ENCODE peak calls at places on chromosomes 13 and 19, in four cellular contexts. V, T, S and U are unnamed samples. For H3K36me3, the result is how much of the 10 kb centered on the place peaks cover.

GRCh38 chr13:33409673-33410072 is 124.1 kb upstream of the STARD13 start:
- DNase-seq in V (no peak), T (no peak), S (no peak), U (no peak)

GRCh38 chr13:70249332-70250064 is 141.2 kb upstream of the KLHL1 start:
- DNase-seq in V (no peak), T (peak), S (no peak), U (no peak)

GRCh38 chr19:29878973-29879654 is 62.9 kb upstream of the URI1 start:
- DNase-seq in V (no peak), T (peak), S (no peak), U (peak)

GRCh38 chr13:42816538-42816937 is 35.2 kb downstream of the FAM216B start:
- DNase-seq in V (no peak), T (no peak), S (no peak), U (no peak)

GRCh38 chr19:5186293-5187050 is 154.1 kb downstream of the PTPRS start:
- DNase-seq in V (no peak), T (no peak), S (no peak), U (no peak)

GRCh38 chr13:98900442-98900841 is 77.4 kb downstream of the DOCK9 start:
- DNase-seq in V (no peak), T (no peak), S (no peak), U (no peak)

GRCh38 chr13:109628251-109628699 is 158.1 kb downstream of the IRS2 start:
- DNase-seq in V (no peak), T (no peak), S (no peak), U (no peak)

GRCh38 chr13:41064493-41064892 is 3.2 kb downstream of the WBP4 start:
- DNase-seq in V (no peak), T (no peak), S (no peak), U (no peak)

DNA sequence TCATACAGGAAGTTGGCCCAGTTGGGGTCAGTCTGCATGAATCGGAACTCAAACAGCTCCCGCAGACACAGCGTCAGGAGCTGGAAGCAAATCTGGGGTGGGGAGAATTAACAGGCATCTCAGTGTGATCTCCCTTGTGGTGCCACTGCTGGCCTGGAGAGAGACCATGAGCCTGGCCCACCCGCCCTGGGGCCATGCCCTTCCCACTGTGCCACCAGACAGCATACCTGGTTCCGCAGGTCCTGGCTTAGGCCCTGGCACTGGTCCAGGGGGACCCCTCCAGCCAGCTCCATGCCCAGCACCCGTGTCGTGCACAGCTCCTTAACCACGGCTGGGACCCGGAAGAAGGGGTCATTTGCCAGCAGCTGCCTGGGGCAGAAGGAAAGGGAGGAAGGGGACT is 9.6 kb upstream of the NUMBL start:
- DNase-seq in V (no peak), T (no peak), S (no peak), U (peak)
- H3K36me3 ChIP-seq in V (half or more), T (under half), S (under half), U (under half)

DNA sequence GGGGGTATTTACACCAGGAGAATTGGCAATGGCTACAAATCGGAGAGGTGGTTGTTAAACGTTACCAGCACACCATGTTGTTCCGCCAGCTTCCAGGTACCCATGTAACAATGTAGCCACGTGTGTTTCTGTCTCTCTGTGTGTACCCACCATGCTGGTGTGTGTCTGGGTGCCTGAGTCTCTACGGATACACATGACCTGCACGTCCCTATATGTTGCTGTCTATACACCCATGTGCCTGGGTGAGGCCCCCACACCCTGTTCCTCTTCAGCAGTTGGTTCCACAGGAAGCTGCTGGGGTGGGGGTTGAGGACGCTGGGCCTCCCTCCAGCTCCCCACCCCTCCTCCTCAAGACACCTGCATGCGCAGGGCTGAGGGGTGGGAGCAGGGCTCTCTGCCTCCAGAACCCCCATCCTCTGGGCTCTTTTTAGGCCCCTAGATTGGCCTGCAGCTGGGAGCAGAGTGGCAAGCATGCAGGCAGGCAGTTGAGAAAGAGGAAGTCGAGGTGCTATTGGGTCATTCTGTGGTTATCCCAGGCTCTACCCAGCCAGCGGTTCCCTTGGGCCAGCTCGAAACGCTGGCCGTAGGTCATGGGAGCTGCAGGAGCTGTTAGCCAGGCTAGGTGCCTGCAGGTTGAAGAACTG is at the start of gene ARHGEF18:
- DNase-seq in V (peak), T (no peak), S (no peak), U (no peak)
- H3K4me3 ChIP-seq in V (peak), T (no peak), S (no peak), U (no peak)

GRCh38 chr19:48287748-48288147 is 17.9 kb downstream of the ZNF114 start:
- DNase-seq in V (no peak), T (no peak), S (no peak), U (no peak)

GRCh38 chr19:48279747-48280146 is 9.9 kb downstream of the ZNF114 start:
- DNase-seq in V (no peak), T (no peak), S (no peak), U (peak)

GRCh38 chr19:48283908-48284307 is 14.0 kb downstream of the ZNF114 start:
- DNase-seq in V (peak), T (no peak), S (no peak), U (no peak)

GRCh38 chr19:48290341-48290922 is 20.6 kb downstream of the ZNF114 start:
- DNase-seq in V (no peak), T (peak), S (no peak), U (peak)

DNA sequence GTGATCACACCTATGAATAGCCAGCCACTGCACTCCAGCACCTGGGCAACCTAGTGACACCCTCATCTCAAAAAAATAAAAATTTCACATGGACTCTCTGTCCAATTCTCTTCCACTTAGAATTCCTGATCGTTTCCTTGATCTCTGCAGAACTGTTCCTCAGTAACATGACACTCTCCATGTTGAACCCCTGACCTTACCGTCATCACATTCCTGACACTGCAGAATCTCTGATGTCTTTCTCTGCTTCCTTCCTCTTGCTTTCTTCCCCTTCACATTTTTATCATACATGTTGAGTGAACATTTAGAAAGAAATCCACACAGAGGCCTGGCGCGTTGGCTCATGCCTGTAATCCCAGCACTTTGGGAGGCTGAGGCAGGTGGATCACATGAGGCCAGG is 15.0 kb downstream of the ZNF114 start:
- DNase-seq in V (no peak), T (no peak), S (no peak), U (no peak)
- H3K36me3 ChIP-seq in V (under half), T (half or more), S (under half), U (under half)

DNA sequence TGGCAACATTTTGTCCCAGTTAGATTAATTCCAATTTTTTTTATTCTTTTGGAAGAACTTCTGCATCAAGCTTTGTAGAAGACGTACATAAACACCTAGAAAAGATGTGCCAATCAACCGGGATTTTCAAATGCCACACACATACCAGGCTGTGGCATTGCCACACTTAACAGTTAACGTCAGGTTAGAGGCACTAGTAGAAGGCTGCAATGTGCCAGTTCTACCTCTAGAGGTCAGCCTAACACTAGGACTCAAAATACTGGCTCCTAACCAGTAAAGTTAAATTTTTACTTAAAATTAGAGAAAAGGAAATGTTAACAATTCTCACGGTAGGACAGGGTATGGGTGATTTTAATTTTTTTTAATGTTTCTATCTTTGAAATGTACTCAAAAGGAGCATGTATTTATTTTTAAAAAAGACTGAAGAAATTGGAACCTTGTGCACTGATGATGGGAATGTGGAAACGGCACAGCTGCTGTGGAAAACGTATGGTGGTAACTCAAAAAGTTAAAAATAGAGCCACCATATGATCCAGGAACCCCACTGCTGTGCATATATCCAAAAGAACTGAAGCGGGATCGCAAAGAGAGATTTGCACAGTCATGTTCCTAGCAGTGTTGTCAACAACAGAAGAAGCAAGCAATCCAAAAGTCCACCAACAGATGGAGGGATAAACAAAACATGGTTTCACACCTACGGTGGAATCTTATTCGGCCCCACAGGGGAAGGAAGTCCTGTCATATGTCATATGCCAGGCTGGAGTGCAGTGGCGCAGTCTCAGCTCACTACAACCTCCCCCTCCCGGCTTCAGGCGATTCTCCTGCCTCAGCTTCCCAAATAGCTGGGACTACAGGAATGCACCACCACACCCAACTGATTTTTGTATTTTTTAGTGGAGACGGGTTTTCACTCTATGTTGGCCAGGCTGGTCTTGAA is 30.3 kb downstream of the CRYL1 start:
- DNase-seq in V (no peak), T (peak), S (peak), U (peak)
- H3K4me3 ChIP-seq in V (peak), T (no peak), S (no peak), U (no peak)